ENCODE peak calls at places on chromosome 22, in five cellular contexts. I, O, N, H and S are unnamed samples.

GRCh38 chr22:33811686-33812085 is 108.6 kb downstream of the LARGE1 start:
- DNase-seq in I (no peak), O (no peak), H (no peak), N (no peak), S (no peak)

GRCh38 chr22:31173386-31174145 is 13.6 kb downstream of the RNF185 start:
- DNase-seq in I (no peak), O (no peak), N (no peak), H (peak), S (no peak)

GRCh38 chr22:41360126-41360525 is 21.6 kb upstream of the TEF start:
- DNase-seq in I (no peak), O (no peak), H (no peak), N (no peak), S (no peak)

GRCh38 chr22:17990167-17990566 is 34.2 kb downstream of the MICAL3 start:
- DNase-seq in N (no peak), H (no peak), O (no peak), I (no peak), S (no peak)

GRCh38 chr22:18968011-18968749 is 32.1 kb upstream of the PRODH start:
- DNase-seq in I (peak), H (no peak), O (no peak), N (no peak), S (no peak)

GRCh38 chr22:43992331-43992821 is 31.7 kb upstream of the PARVB start:
- DNase-seq in O (no peak), I (no peak), N (no peak), H (peak), S (no peak)

GRCh38 chr22:25419247-25420113 is 145.0 kb upstream of the GRK3 start:
- DNase-seq in H (no peak), O (peak), I (peak), N (no peak), S (no peak)

GRCh38 chr22:50694766-50695420 is 22.3 kb downstream of the SHANK3 start:
- DNase-seq in O (no peak), N (no peak), I (no peak), H (no peak), S (no peak)

GRCh38 chr22:28710112-28710888 is 30.7 kb upstream of the TTC28 start:
- DNase-seq in N (no peak), I (no peak), O (no peak), H (peak), S (no peak)

GRCh38 chr22:17570851-17571631 is 7.7 kb downstream of the SLC25A18 start:
- DNase-seq in H (no peak), I (no peak), O (no peak), N (no peak), S (no peak)

GRCh38 chr22:45991108-45991507 is 14.1 kb upstream of the WNT7B start:
- DNase-seq in N (no peak), I (no peak), H (no peak), O (no peak), S (no peak)

GRCh38 chr22:35334010-35334409 is 34.3 kb downstream of the TOM1 start:
- DNase-seq in N (no peak), H (no peak), O (no peak), I (no peak), S (no peak)

GRCh38 chr22:27687984-27688545 is 113.5 kb downstream of the MN1 start:
- DNase-seq in O (no peak), I (no peak), N (no peak), H (no peak), S (no peak)

GRCh38 chr22:48393041-48393370 is 1434.7 kb downstream of the BRD1 start:
- DNase-seq in O (no peak), H (no peak), N (no peak), I (no peak), S (no peak)

GRCh38 chr22:39114157-39114511 is 17.1 kb downstream of the APOBEC3H start:
- DNase-seq in O (no peak), I (no peak), H (no peak), N (no peak), S (no peak)

GRCh38 chr22:46545041-46545796 is 7.8 kb upstream of the CELSR1 start:
- DNase-seq in N (no peak), I (no peak), O (no peak), H (peak), S (no peak)

GRCh38 chr22:49083607-49084006 is 744.1 kb downstream of the BRD1 start:
- DNase-seq in O (no peak), H (no peak), N (no peak), I (no peak), S (no peak)

GRCh38 chr22:42719133-42719532 is 1.5 kb downstream of the A4GALT start:
- DNase-seq in H (no peak), O (no peak), I (no peak), N (no peak), S (no peak)

GRCh38 chr22:29737251-29738117 is 17.7 kb downstream of the CABP7 start:
- DNase-seq in N (no peak), O (no peak), H (no peak), I (no peak), S (no peak)

GRCh38 chr22:22109693-22110466 is 127.3 kb upstream of the TOP3B start:
- DNase-seq in O (no peak), N (no peak), I (no peak), H (no peak), S (no peak)

GRCh38 chr22:38415561-38416321 is 39.3 kb downstream of the KCNJ4 start:
- DNase-seq in O (peak), H (no peak), I (no peak), N (no peak), S (no peak)

GRCh38 chr22:45328822-45329535 is 19.2 kb downstream of the FAM118A start:
- DNase-seq in N (no peak), H (no peak), O (peak), I (no peak), S (no peak)

GRCh38 chr22:30298005-30298701 is 8.8 kb upstream of the CASTOR1 start:
- DNase-seq in N (no peak), H (no peak), I (no peak), O (no peak), S (no peak)

GRCh38 chr22:31105282-31105929 is 2.0 kb downstream of the SELENOM start:
- DNase-seq in O (no peak), H (no peak), I (no peak), N (no peak), S (no peak)

GRCh38 chr22:19958083-19959042 is 16.7 kb upstream of the TXNRD2 start:
- DNase-seq in N (no peak), O (no peak), H (no peak), I (no peak), S (no peak)

GRCh38 chr22:32964411-32965057 is 93.6 kb downstream of the SYN3 start:
- DNase-seq in O (no peak), N (no peak), I (no peak), H (no peak), S (no peak)

GRCh38 chr22:30611197-30611596 is 4.2 kb downstream of the TCN2 start:
- DNase-seq in O (no peak), I (no peak), N (no peak), H (no peak), S (no peak)

GRCh38 chr22:37021710-37022482 is 2.4 kb downstream of the MPST start:
- DNase-seq in N (peak), O (peak), H (peak), I (peak), S (peak)

GRCh38 chr22:36225333-36225922 is 13.9 kb downstream of the APOL2 start:
- DNase-seq in H (no peak), N (no peak), O (no peak), I (no peak), S (no peak)